ENCODE peak calls at places on chromosomes 3 and 15, in seven cellular contexts. F is RWPE1; N is CD4-positive, alpha-beta T cell; O is colonic mucosa; B is lower leg skin; Q is BJ; V is upper lobe of right lung. A is an unnamed sample.
A peak's percentile ranks its signal among the peaks of the same experiment; 100 is the strongest.

GRCh38 chr3:175107231-175107630 is 248.1 kb downstream of the NAALADL2 start:
- DNase-seq in Q (no peak), N (no peak), V (no peak), O (no peak), F (no peak), B (no peak), A (no peak)

GRCh38 chr15:43225201-43225949 is 4.6 kb upstream of the EPB42 start:
- DNase-seq in Q (no peak), V (no peak), B (no peak), N (peak; percentile 29), F (peak; percentile 57), O (peak; percentile 32), A (no peak)

GRCh38 chr15:60649845-60650548 is 171.1 kb upstream of the ICE2 start:
- DNase-seq in V (no peak), O (no peak), Q (no peak), B (no peak), N (peak; percentile 7), F (no peak), A (no peak)

GRCh38 chr15:101444015-101444414 is 45.5 kb downstream of the PCSK6 start:
- DNase-seq in N (no peak), V (no peak), O (no peak), F (no peak), Q (no peak), B (peak; percentile 81), A (no peak)

GRCh38 chr15:60957111-60957510 is 272.0 kb downstream of the RORA start:
- DNase-seq in B (no peak), V (no peak), O (no peak), F (no peak), Q (no peak), N (no peak), A (no peak)

GRCh38 chr15:51869074-51869425 is 39.6 kb downstream of the TMOD3 start:
- DNase-seq in N (no peak), V (no peak), Q (peak; percentile 45), B (no peak), F (peak; percentile 48), O (peak; percentile 68), A (no peak)

GRCh38 chr3:134791992-134792391 is 3.1 kb upstream of the EPHB1 start:
- DNase-seq in N (no peak), Q (no peak), V (no peak), O (no peak), F (no peak), B (no peak), A (no peak)

GRCh38 chr3:99945328-99945995 is 127.8 kb downstream of the CMSS1 start:
- DNase-seq in B (no peak), Q (peak; percentile 37), N (no peak), O (no peak), F (no peak), V (no peak), A (no peak)

GRCh38 chr15:51334011-51334426 is 4.4 kb downstream of the CYP19A1 start:
- DNase-seq in O (peak; percentile 52), F (no peak), V (no peak), B (no peak), N (no peak), Q (no peak), A (no peak)

GRCh38 chr3:157700405-157700804 is 197.2 kb upstream of the VEPH1 start:
- DNase-seq in B (no peak), Q (no peak), F (no peak), O (no peak), N (no peak), V (no peak), A (no peak)

DNA sequence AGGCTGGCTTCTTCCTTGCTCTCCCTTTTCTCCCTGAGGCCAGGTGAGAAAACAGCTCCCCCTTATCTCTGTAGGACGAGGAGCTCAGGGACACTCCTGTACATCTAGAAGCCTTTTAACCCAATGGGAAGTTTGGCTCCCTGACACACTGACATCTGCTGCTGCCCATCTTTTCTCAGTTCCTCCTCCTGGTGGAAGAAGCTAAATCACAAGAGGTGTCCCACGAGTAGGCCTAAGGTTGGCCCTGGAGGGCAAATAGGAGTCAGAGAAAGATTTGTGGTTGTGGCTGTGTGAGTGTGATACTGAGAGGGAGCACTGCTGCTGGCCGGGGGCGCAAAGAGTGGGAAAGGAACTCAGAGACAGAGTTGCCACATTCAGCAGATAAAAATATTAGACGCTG is 49.5 kb downstream of the ARHGAP31 start:
- DNase-seq in B (no peak), O (no peak), F (no peak), Q (no peak), V (no peak), N (no peak), A (no peak)
- TF ChIP-seq CTCF in B (no peak), O (no peak), F (no peak), Q (no peak), V (no peak), N (no peak), A (no peak)

GRCh38 chr3:56616479-56617006 is 59.6 kb downstream of the CCDC66 start:
- DNase-seq in N (no peak), V (no peak), B (no peak), Q (no peak), F (no peak), O (no peak), A (no peak)
- TF ChIP-seq CTCF in N (no peak), V (no peak), B (no peak), Q (no peak), F (no peak), O (no peak), A (no peak)

DNA sequence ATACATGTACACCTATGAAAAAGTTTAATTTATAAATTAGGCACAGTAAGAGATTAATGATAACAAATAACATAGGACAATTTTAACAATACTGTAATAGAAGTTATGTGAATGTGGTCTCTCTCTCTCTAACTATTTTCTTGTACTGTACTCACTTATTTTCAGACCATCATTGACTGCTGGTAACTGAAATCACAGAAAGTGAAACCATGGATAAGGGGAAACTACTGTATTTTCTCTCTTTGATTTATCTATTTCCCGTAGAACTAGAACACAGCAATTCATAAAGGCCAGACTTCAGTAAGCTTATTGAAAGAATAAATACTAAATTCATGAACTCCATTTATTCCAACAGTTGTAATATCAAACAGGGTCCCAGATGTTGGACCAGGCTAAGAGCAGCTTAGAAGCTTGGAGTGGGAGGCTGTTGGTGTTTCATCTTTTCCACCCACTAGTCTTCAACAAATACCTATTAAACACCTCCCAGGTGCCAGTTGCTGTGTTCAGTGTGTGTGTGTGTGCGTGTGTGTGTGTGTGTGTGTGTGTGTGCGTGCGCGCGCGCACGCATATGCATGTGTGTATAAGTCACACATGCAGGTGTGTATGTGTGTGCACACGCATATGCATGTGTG is 235.4 kb downstream of the FOXP1 start:
- DNase-seq in V (no peak), B (no peak), N (no peak), F (no peak), O (no peak), Q (no peak), A (no peak)
- TF ChIP-seq CTCF in V (no peak), B (no peak), N (no peak), F (no peak), O (no peak), Q (no peak), A (no peak)

DNA sequence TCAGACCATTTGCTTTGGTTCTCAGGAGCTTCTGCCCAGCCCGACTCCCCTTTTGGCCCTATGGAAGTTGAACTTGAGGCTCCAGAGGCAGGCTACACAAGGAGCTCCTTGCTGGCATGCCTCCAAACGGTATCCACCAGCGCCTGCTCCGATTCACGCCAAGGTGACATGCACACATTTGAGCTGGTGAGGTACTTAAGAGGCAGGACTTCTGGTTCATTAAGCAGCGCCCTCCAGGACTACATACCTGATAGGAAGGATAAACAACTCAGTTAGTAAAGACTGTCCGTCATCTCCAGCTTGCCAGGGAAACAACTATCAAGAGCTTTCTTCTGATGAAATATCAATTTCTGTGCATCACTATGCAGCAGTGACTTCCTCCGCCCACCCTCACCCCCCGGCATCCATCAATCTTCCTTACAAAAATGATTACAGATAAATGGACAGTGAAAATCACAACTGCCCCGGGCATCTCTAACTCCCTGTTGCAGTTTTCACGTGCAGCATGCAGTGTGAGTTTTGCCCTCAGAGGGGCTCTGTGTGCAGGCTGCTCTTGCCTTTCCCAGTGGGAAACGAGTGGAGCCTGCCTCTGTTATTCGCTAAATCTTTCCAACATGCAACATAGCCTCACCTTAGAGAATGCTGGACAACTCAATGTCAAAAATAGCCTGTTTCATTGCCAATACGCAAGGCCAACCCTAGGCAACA is 122.9 kb downstream of the ARRDC4 start:
- DNase-seq in O (no peak), F (no peak), B (no peak), V (no peak), N (no peak), Q (no peak), A (no peak)
- TF ChIP-seq CTCF in O (no peak), F (no peak), B (no peak), V (no peak), N (no peak), Q (no peak), A (no peak)

A was measured in omental fat pad.